ENCODE peak calls at places on chromosomes 3 and 15, in eight cellular contexts. One of them, this sample, is unnamed. For H3K9me3 and H3K4me1, the result is how much of the 10 kb centered on the place peaks cover.

GRCh38 chr15:75454471-75455418 is 3.3 kb upstream of the SIN3A start:
- DNase-seq in heart right ventricle: peak
- DNase-seq in CD8-positive, alpha-beta memory T cell: peak
- DNase-seq in mammary epithelial cell: peak
- DNase-seq in ovary: no peak
- DNase-seq in esophagus muscularis mucosa: peak
- DNase-seq in fibroblast of lung: peak
- DNase-seq in neuronal stem cell: peak
- DNase-seq in this sample: peak

GRCh38 chr15:64806509-64806908 is 18.9 kb downstream of the PIF1 start:
- DNase-seq in esophagus muscularis mucosa: no peak
- DNase-seq in heart right ventricle: no peak
- DNase-seq in neuronal stem cell: no peak
- DNase-seq in CD8-positive, alpha-beta memory T cell: no peak
- DNase-seq in mammary epithelial cell: no peak
- DNase-seq in ovary: no peak
- DNase-seq in fibroblast of lung: no peak
- DNase-seq in this sample: no peak

GRCh38 chr15:72722071-72722696 is 36.2 kb downstream of the BBS4 start:
- DNase-seq in heart right ventricle: peak
- DNase-seq in esophagus muscularis mucosa: no peak
- DNase-seq in ovary: peak
- DNase-seq in CD8-positive, alpha-beta memory T cell: peak
- DNase-seq in mammary epithelial cell: peak
- DNase-seq in fibroblast of lung: peak
- DNase-seq in neuronal stem cell: peak
- DNase-seq in this sample: no peak

GRCh38 chr15:49282366-49282765 is 112.3 kb downstream of the GALK2 start:
- DNase-seq in CD8-positive, alpha-beta memory T cell: no peak
- DNase-seq in neuronal stem cell: no peak
- DNase-seq in mammary epithelial cell: no peak
- DNase-seq in esophagus muscularis mucosa: no peak
- DNase-seq in ovary: no peak
- DNase-seq in heart right ventricle: no peak
- DNase-seq in fibroblast of lung: peak
- DNase-seq in this sample: no peak

GRCh38 chr3:53187430-53187829 is 26.4 kb downstream of the PRKCD start:
- DNase-seq in ovary: no peak
- DNase-seq in esophagus muscularis mucosa: no peak
- DNase-seq in neuronal stem cell: no peak
- DNase-seq in CD8-positive, alpha-beta memory T cell: peak
- DNase-seq in heart right ventricle: no peak
- DNase-seq in mammary epithelial cell: no peak
- DNase-seq in fibroblast of lung: peak
- DNase-seq in this sample: peak

GRCh38 chr3:140629351-140630137 is 48.3 kb upstream of the TRIM42 start:
- DNase-seq in fibroblast of lung: peak
- DNase-seq in ovary: no peak
- DNase-seq in heart right ventricle: no peak
- DNase-seq in neuronal stem cell: no peak
- DNase-seq in mammary epithelial cell: peak
- DNase-seq in CD8-positive, alpha-beta memory T cell: no peak
- DNase-seq in esophagus muscularis mucosa: no peak
- DNase-seq in this sample: no peak

GRCh38 chr15:64536244-64536836 is 76.0 kb downstream of the ZNF609 start:
- DNase-seq in esophagus muscularis mucosa: no peak
- DNase-seq in neuronal stem cell: no peak
- DNase-seq in heart right ventricle: no peak
- DNase-seq in ovary: no peak
- DNase-seq in CD8-positive, alpha-beta memory T cell: no peak
- DNase-seq in mammary epithelial cell: peak
- DNase-seq in fibroblast of lung: peak
- DNase-seq in this sample: no peak

GRCh38 chr3:58163234-58163633 is 47.5 kb downstream of the DNASE1L3 start:
- DNase-seq in CD8-positive, alpha-beta memory T cell: no peak
- DNase-seq in ovary: peak
- DNase-seq in esophagus muscularis mucosa: no peak
- DNase-seq in neuronal stem cell: no peak
- DNase-seq in fibroblast of lung: peak
- DNase-seq in mammary epithelial cell: no peak
- DNase-seq in heart right ventricle: peak
- DNase-seq in this sample: peak

GRCh38 chr3:149179225-149179624 is 42.4 kb downstream of the CP start:
- DNase-seq in CD8-positive, alpha-beta memory T cell: no peak
- DNase-seq in neuronal stem cell: no peak
- DNase-seq in fibroblast of lung: peak
- DNase-seq in ovary: no peak
- DNase-seq in heart right ventricle: no peak
- DNase-seq in mammary epithelial cell: peak
- DNase-seq in esophagus muscularis mucosa: no peak
- DNase-seq in this sample: no peak

DNA sequence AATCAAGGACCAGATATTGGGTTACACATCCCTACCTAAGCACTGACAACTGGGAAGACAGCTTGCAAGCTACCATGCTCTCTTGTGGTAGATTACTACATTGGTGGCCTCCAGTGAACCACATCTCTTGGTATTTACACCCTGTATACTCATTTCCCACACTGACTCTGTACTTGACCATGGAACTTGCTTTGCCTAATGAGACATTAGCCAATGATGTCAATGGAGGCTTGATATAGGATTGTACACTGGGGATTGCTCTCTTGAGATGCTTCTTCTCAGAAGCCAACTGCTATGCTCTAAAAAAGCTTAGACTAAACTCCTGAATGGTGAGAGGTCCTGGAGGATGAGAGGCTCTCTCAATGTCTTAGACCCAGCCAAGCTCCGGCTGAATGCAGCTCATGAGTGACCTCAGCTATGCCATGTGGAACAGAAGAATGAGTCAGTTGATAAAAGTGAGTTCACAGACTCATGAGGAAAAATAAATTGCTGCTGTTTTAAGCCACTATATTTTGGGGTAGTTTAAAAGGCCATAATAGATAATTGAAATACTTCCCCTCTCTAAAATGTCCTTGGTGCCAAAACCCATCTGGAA is 61.5 kb upstream of the GALNT15 start:
- DNase-seq in ovary: no peak
- DNase-seq in fibroblast of lung: peak
- DNase-seq in neuronal stem cell: no peak
- DNase-seq in esophagus muscularis mucosa: no peak
- DNase-seq in heart right ventricle: no peak
- DNase-seq in mammary epithelial cell: peak
- DNase-seq in CD8-positive, alpha-beta memory T cell: no peak
- DNase-seq in this sample: no peak
- H3K27ac ChIP-seq in ovary: peak
- H3K27ac ChIP-seq in fibroblast of lung: peak
- H3K27ac ChIP-seq in neuronal stem cell: no peak
- H3K27ac ChIP-seq in esophagus muscularis mucosa: peak
- H3K27ac ChIP-seq in heart right ventricle: no peak
- H3K27ac ChIP-seq in mammary epithelial cell: no peak
- H3K27ac ChIP-seq in CD8-positive, alpha-beta memory T cell: no peak
- H3K27ac ChIP-seq in this sample: no peak

GRCh38 chr3:45992133-45992729 is 3.4 kb downstream of the FYCO1 start:
- DNase-seq in CD8-positive, alpha-beta memory T cell: no peak
- DNase-seq in neuronal stem cell: no peak
- DNase-seq in esophagus muscularis mucosa: no peak
- DNase-seq in heart right ventricle: no peak
- DNase-seq in mammary epithelial cell: no peak
- DNase-seq in ovary: no peak
- DNase-seq in fibroblast of lung: no peak
- DNase-seq in this sample: no peak

GRCh38 chr3:45993421-45994027 is 2.1 kb downstream of the FYCO1 start:
- DNase-seq in fibroblast of lung: no peak
- DNase-seq in mammary epithelial cell: no peak
- DNase-seq in ovary: no peak
- DNase-seq in CD8-positive, alpha-beta memory T cell: peak
- DNase-seq in esophagus muscularis mucosa: no peak
- DNase-seq in heart right ventricle: no peak
- DNase-seq in neuronal stem cell: no peak
- DNase-seq in this sample: no peak

GRCh38 chr3:45988804-45989203 is 6.8 kb downstream of the FYCO1 start:
- DNase-seq in mammary epithelial cell: peak
- DNase-seq in neuronal stem cell: no peak
- DNase-seq in heart right ventricle: no peak
- DNase-seq in CD8-positive, alpha-beta memory T cell: no peak
- DNase-seq in esophagus muscularis mucosa: no peak
- DNase-seq in ovary: no peak
- DNase-seq in fibroblast of lung: peak
- DNase-seq in this sample: no peak

GRCh38 chr3:45992820-45993219 is 2.8 kb downstream of the FYCO1 start:
- DNase-seq in esophagus muscularis mucosa: no peak
- DNase-seq in CD8-positive, alpha-beta memory T cell: no peak
- DNase-seq in mammary epithelial cell: no peak
- DNase-seq in neuronal stem cell: no peak
- DNase-seq in heart right ventricle: no peak
- DNase-seq in ovary: no peak
- DNase-seq in fibroblast of lung: peak
- DNase-seq in this sample: no peak

DNA sequence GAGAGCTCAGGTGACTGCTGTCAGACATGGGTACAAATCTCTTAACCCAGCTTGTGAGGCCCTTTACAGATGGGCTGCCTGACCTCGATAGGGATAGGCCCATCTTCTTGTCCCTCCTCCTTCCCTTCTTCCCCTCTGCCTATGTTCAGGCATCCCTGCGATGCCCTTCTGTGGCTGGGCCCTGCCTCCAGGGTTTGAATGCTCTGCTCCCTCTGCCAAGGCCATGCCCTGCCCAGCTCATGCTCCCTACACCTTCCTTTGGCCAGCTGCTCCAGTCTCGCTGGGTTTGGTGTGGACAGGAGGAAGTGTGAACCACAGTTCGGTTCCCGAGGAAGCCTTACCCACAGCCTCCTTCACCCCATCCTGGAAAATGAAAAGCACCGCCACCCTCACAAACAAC is 4.3 kb downstream of the FYCO1 start:
- DNase-seq in fibroblast of lung: no peak
- DNase-seq in ovary: no peak
- DNase-seq in esophagus muscularis mucosa: no peak
- DNase-seq in mammary epithelial cell: no peak
- DNase-seq in neuronal stem cell: no peak
- DNase-seq in CD8-positive, alpha-beta memory T cell: no peak
- DNase-seq in heart right ventricle: no peak
- DNase-seq in this sample: peak
- H3K9me3 ChIP-seq in fibroblast of lung: under half
- H3K9me3 ChIP-seq in ovary: under half
- H3K9me3 ChIP-seq in esophagus muscularis mucosa: under half
- H3K9me3 ChIP-seq in mammary epithelial cell: under half
- H3K9me3 ChIP-seq in neuronal stem cell: under half
- H3K9me3 ChIP-seq in CD8-positive, alpha-beta memory T cell: under half
- H3K9me3 ChIP-seq in heart right ventricle: under half
- H3K9me3 ChIP-seq in this sample: under half

GRCh38 chr15:31340047-31340446 is 13.4 kb downstream of the KLF13 start:
- DNase-seq in esophagus muscularis mucosa: no peak
- DNase-seq in CD8-positive, alpha-beta memory T cell: no peak
- DNase-seq in mammary epithelial cell: no peak
- DNase-seq in heart right ventricle: no peak
- DNase-seq in fibroblast of lung: no peak
- DNase-seq in ovary: no peak
- DNase-seq in neuronal stem cell: no peak
- DNase-seq in this sample: no peak

GRCh38 chr15:31338318-31338878 is 11.8 kb downstream of the KLF13 start:
- DNase-seq in mammary epithelial cell: no peak
- DNase-seq in heart right ventricle: no peak
- DNase-seq in CD8-positive, alpha-beta memory T cell: no peak
- DNase-seq in esophagus muscularis mucosa: no peak
- DNase-seq in fibroblast of lung: no peak
- DNase-seq in ovary: peak
- DNase-seq in neuronal stem cell: no peak
- DNase-seq in this sample: peak

GRCh38 chr15:31338879-31339557 is 12.4 kb downstream of the KLF13 start:
- DNase-seq in fibroblast of lung: peak
- DNase-seq in CD8-positive, alpha-beta memory T cell: peak
- DNase-seq in heart right ventricle: peak
- DNase-seq in ovary: peak
- DNase-seq in mammary epithelial cell: peak
- DNase-seq in neuronal stem cell: no peak
- DNase-seq in esophagus muscularis mucosa: no peak
- DNase-seq in this sample: peak

GRCh38 chr15:31340591-31340990 is 14.0 kb downstream of the KLF13 start:
- DNase-seq in mammary epithelial cell: no peak
- DNase-seq in ovary: no peak
- DNase-seq in CD8-positive, alpha-beta memory T cell: no peak
- DNase-seq in fibroblast of lung: no peak
- DNase-seq in heart right ventricle: no peak
- DNase-seq in neuronal stem cell: no peak
- DNase-seq in esophagus muscularis mucosa: no peak
- DNase-seq in this sample: no peak

DNA sequence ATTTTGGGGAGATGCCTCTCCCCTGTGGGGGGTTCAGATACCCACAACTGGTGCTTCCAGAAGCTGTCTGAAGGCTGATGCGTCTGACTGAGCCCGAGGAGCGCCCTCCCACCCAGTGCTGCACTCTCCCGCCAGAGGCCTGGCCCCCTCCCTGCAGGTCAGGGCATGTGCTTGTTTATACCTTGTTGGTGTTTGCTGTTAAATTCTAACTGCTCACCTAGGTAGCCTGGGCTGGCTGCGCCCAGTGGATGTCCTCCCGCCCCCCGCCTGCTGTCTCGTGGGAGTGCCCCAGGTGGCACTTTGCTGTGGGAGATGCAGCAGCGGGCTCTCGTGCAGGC is 12.9 kb downstream of the KLF13 start:
- DNase-seq in fibroblast of lung: no peak
- DNase-seq in heart right ventricle: no peak
- DNase-seq in ovary: no peak
- DNase-seq in mammary epithelial cell: peak
- DNase-seq in esophagus muscularis mucosa: no peak
- DNase-seq in neuronal stem cell: no peak
- DNase-seq in CD8-positive, alpha-beta memory T cell: no peak
- DNase-seq in this sample: peak
- H3K4me1 ChIP-seq in fibroblast of lung: under half
- H3K4me1 ChIP-seq in heart right ventricle: half or more
- H3K4me1 ChIP-seq in ovary: under half
- H3K4me1 ChIP-seq in mammary epithelial cell: under half
- H3K4me1 ChIP-seq in esophagus muscularis mucosa: half or more
- H3K4me1 ChIP-seq in neuronal stem cell: under half
- H3K4me1 ChIP-seq in CD8-positive, alpha-beta memory T cell: half or more
- H3K4me1 ChIP-seq in this sample: half or more

DNA sequence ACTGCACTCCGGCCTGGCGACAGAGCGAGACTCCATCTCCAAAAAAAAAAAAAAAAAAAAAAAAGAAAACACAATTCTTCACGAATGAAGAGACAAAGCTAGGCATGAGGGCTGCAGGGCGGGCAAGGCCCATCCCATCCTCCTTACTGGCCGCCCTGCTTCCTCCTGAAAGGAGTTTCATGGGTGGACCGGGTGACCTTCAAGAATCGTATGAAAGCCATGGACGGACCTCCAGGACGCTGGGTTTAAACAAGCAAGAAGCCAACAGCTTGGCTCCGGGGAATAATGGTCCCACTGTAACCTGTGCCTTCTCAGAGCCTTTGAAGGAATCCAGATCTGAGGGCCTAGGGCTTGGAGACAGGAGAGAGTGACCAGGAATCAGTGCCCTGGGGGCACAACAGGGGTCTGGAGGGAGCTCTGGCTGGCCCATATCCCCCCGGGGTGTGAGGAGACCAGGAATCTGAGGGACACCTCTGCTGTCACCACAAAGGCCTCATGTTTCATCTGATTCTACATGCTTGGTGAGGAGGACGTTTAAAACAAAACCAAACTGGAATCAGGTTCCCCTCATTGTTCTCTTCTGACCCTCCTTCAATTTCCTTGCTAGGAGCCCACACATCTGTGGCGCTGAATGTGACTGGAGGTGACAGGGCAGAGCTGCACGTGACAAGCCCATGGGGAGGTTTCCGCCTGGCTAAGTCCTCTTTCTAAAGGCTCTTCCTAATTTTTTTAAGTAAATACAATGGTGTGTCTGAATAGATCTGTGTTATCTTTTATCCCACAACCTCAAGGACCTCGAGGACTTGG is 46.1 kb downstream of the WHAMM start:
- DNase-seq in fibroblast of lung: no peak
- DNase-seq in heart right ventricle: peak
- DNase-seq in neuronal stem cell: peak
- DNase-seq in CD8-positive, alpha-beta memory T cell: no peak
- DNase-seq in ovary: no peak
- DNase-seq in mammary epithelial cell: no peak
- DNase-seq in esophagus muscularis mucosa: no peak
- DNase-seq in this sample: no peak
- H3K27ac ChIP-seq in fibroblast of lung: no peak
- H3K27ac ChIP-seq in heart right ventricle: no peak
- H3K27ac ChIP-seq in neuronal stem cell: peak
- H3K27ac ChIP-seq in CD8-positive, alpha-beta memory T cell: no peak
- H3K27ac ChIP-seq in ovary: no peak
- H3K27ac ChIP-seq in mammary epithelial cell: no peak
- H3K27ac ChIP-seq in esophagus muscularis mucosa: no peak
- H3K27ac ChIP-seq in this sample: no peak